ENCODE peak calls at places on chromosomes 7 and 10, in ten cellular contexts. One of them, this sample, is unnamed.

GRCh38 chr7:154953006-154953684 is 49.8 kb downstream of the PAXIP1 start:
- DNase-seq in IMR-90: peak; percentile 29
- DNase-seq in ovary: peak; percentile 35
- DNase-seq in transverse colon: peak; percentile 70
- DNase-seq in Peyer's patch: peak; percentile 78
- DNase-seq in sigmoid colon: no peak
- DNase-seq in heart left ventricle: peak; percentile 71
- DNase-seq in stomach: peak; percentile 71
- DNase-seq in tibial nerve: peak; percentile 45
- DNase-seq in upper lobe of left lung: no peak
- DNase-seq in this sample: peak; percentile 45

GRCh38 chr7:93980744-93981479 is 23.2 kb downstream of the BET1 start:
- DNase-seq in stomach: no peak
- DNase-seq in tibial nerve: no peak
- DNase-seq in IMR-90: peak; percentile 40
- DNase-seq in transverse colon: no peak
- DNase-seq in sigmoid colon: no peak
- DNase-seq in heart left ventricle: no peak
- DNase-seq in upper lobe of left lung: no peak
- DNase-seq in ovary: no peak
- DNase-seq in Peyer's patch: no peak
- DNase-seq in this sample: no peak

GRCh38 chr10:46552526-46553237 is 3.8 kb downstream of the GPRIN2 start:
- DNase-seq in transverse colon: peak; percentile 39
- DNase-seq in sigmoid colon: peak; percentile 57
- DNase-seq in ovary: no peak
- DNase-seq in upper lobe of left lung: no peak
- DNase-seq in Peyer's patch: peak; percentile 66
- DNase-seq in stomach: peak; percentile 24
- DNase-seq in heart left ventricle: peak; percentile 60
- DNase-seq in IMR-90: no peak
- DNase-seq in tibial nerve: peak; percentile 4
- DNase-seq in this sample: peak; percentile 8

GRCh38 chr7:158127241-158127640 is 460.4 kb downstream of the PTPRN2 start:
- DNase-seq in ovary: no peak
- DNase-seq in IMR-90: no peak
- DNase-seq in tibial nerve: no peak
- DNase-seq in sigmoid colon: peak; percentile 42
- DNase-seq in transverse colon: no peak
- DNase-seq in stomach: no peak
- DNase-seq in Peyer's patch: no peak
- DNase-seq in upper lobe of left lung: no peak
- DNase-seq in heart left ventricle: no peak
- DNase-seq in this sample: no peak

GRCh38 chr7:139644191-139644590 is 120.7 kb downstream of the CLEC2L start:
- DNase-seq in upper lobe of left lung: peak; percentile 43
- DNase-seq in Peyer's patch: no peak
- DNase-seq in IMR-90: no peak
- DNase-seq in tibial nerve: no peak
- DNase-seq in sigmoid colon: no peak
- DNase-seq in heart left ventricle: no peak
- DNase-seq in ovary: no peak
- DNase-seq in transverse colon: no peak
- DNase-seq in stomach: no peak
- DNase-seq in this sample: no peak

GRCh38 chr7:150325110-150325611 is 1.8 kb upstream of the ACTR3C start:
- DNase-seq in IMR-90: peak; percentile 17
- DNase-seq in ovary: peak; percentile 39
- DNase-seq in transverse colon: no peak
- DNase-seq in Peyer's patch: no peak
- DNase-seq in sigmoid colon: no peak
- DNase-seq in heart left ventricle: peak; percentile 63
- DNase-seq in stomach: no peak
- DNase-seq in upper lobe of left lung: peak; percentile 80
- DNase-seq in tibial nerve: no peak
- DNase-seq in this sample: no peak

GRCh38 chr10:23742368-23742767 is 303.5 kb downstream of the OTUD1 start:
- DNase-seq in heart left ventricle: no peak
- DNase-seq in stomach: no peak
- DNase-seq in ovary: no peak
- DNase-seq in tibial nerve: no peak
- DNase-seq in sigmoid colon: no peak
- DNase-seq in IMR-90: no peak
- DNase-seq in Peyer's patch: no peak
- DNase-seq in transverse colon: no peak
- DNase-seq in upper lobe of left lung: no peak
- DNase-seq in this sample: no peak

GRCh38 chr7:112484671-112485097 is 3.9 kb downstream of the LSMEM1 start:
- DNase-seq in Peyer's patch: no peak
- DNase-seq in ovary: no peak
- DNase-seq in stomach: no peak
- DNase-seq in heart left ventricle: no peak
- DNase-seq in transverse colon: no peak
- DNase-seq in tibial nerve: no peak
- DNase-seq in sigmoid colon: peak; percentile 75
- DNase-seq in upper lobe of left lung: no peak
- DNase-seq in IMR-90: peak; percentile 93
- DNase-seq in this sample: peak; percentile 26

GRCh38 chr7:98988641-98989040 is 110.3 kb downstream of the TRRAP start:
- DNase-seq in Peyer's patch: no peak
- DNase-seq in tibial nerve: no peak
- DNase-seq in heart left ventricle: no peak
- DNase-seq in stomach: no peak
- DNase-seq in ovary: no peak
- DNase-seq in IMR-90: no peak
- DNase-seq in upper lobe of left lung: no peak
- DNase-seq in sigmoid colon: peak; percentile 57
- DNase-seq in transverse colon: no peak
- DNase-seq in this sample: no peak

GRCh38 chr7:106057204-106057961 is 54.7 kb downstream of the SYPL1 start:
- DNase-seq in tibial nerve: no peak
- DNase-seq in Peyer's patch: no peak
- DNase-seq in sigmoid colon: peak; percentile 63
- DNase-seq in IMR-90: no peak
- DNase-seq in ovary: no peak
- DNase-seq in upper lobe of left lung: no peak
- DNase-seq in transverse colon: no peak
- DNase-seq in stomach: no peak
- DNase-seq in heart left ventricle: no peak
- DNase-seq in this sample: no peak

GRCh38 chr7:150784954-150785353 is 15.2 kb downstream of the TMEM176B start:
- DNase-seq in Peyer's patch: peak; percentile 61
- DNase-seq in tibial nerve: no peak
- DNase-seq in upper lobe of left lung: no peak
- DNase-seq in heart left ventricle: no peak
- DNase-seq in ovary: no peak
- DNase-seq in IMR-90: no peak
- DNase-seq in stomach: no peak
- DNase-seq in transverse colon: peak; percentile 62
- DNase-seq in sigmoid colon: no peak
- DNase-seq in this sample: no peak

GRCh38 chr7:107697246-107698044 is 36.8 kb downstream of the SLC26A4 start:
- DNase-seq in heart left ventricle: no peak
- DNase-seq in transverse colon: no peak
- DNase-seq in stomach: no peak
- DNase-seq in tibial nerve: no peak
- DNase-seq in IMR-90: no peak
- DNase-seq in upper lobe of left lung: no peak
- DNase-seq in ovary: no peak
- DNase-seq in Peyer's patch: no peak
- DNase-seq in sigmoid colon: no peak
- DNase-seq in this sample: no peak

GRCh38 chr7:76352193-76352592 is 6.6 kb downstream of the YWHAG start:
- DNase-seq in IMR-90: peak; percentile 56
- DNase-seq in ovary: no peak
- DNase-seq in transverse colon: no peak
- DNase-seq in heart left ventricle: no peak
- DNase-seq in sigmoid colon: peak; percentile 36
- DNase-seq in Peyer's patch: no peak
- DNase-seq in tibial nerve: no peak
- DNase-seq in upper lobe of left lung: no peak
- DNase-seq in stomach: no peak
- DNase-seq in this sample: peak; percentile 57

GRCh38 chr10:43707755-43708154 is 59.1 kb upstream of the ZNF32 start:
- DNase-seq in IMR-90: no peak
- DNase-seq in heart left ventricle: no peak
- DNase-seq in Peyer's patch: no peak
- DNase-seq in ovary: no peak
- DNase-seq in upper lobe of left lung: no peak
- DNase-seq in stomach: no peak
- DNase-seq in sigmoid colon: no peak
- DNase-seq in transverse colon: no peak
- DNase-seq in tibial nerve: no peak
- DNase-seq in this sample: no peak

DNA sequence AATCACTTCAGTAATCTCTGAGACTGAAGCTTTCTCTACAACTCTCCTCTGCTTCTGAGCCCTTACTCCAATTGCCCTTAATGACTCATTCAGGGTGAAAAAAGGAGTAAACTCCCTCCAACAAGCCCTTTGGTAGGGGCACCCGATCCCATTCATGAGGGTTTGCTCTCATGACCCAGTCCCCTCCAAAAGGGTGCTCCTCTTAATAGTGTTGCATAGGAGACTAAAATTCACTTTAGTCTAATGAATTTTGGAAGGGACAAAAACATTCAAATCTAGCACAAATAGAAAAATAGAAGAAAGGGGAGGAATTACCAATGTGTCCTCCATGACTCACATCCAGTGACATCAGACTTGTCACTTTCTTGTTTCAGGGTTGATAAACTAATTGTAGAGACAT is 66.2 kb upstream of the CCNY start:
- DNase-seq in ovary: no peak
- DNase-seq in stomach: no peak
- DNase-seq in tibial nerve: no peak
- DNase-seq in Peyer's patch: no peak
- DNase-seq in upper lobe of left lung: no peak
- DNase-seq in sigmoid colon: no peak
- DNase-seq in transverse colon: no peak
- DNase-seq in heart left ventricle: no peak
- DNase-seq in IMR-90: peak; percentile 19
- DNase-seq in this sample: no peak
- H3K27ac ChIP-seq in ovary: no peak overlapping the region
- H3K27ac ChIP-seq in stomach: no peak overlapping the region
- H3K27ac ChIP-seq in tibial nerve: no peak overlapping the region
- H3K27ac ChIP-seq in Peyer's patch: no peak overlapping the region
- H3K27ac ChIP-seq in upper lobe of left lung: no peak overlapping the region
- H3K27ac ChIP-seq in sigmoid colon: no peak overlapping the region
- H3K27ac ChIP-seq in transverse colon: no peak overlapping the region
- H3K27ac ChIP-seq in heart left ventricle: no peak overlapping the region
- H3K27ac ChIP-seq in IMR-90: no peak overlapping the region
- H3K27ac ChIP-seq in this sample: no peak overlapping the region

GRCh38 chr10:11256896-11257295 is 239.2 kb downstream of the CELF2 start:
- DNase-seq in upper lobe of left lung: no peak
- DNase-seq in stomach: no peak
- DNase-seq in ovary: no peak
- DNase-seq in Peyer's patch: no peak
- DNase-seq in heart left ventricle: no peak
- DNase-seq in IMR-90: no peak
- DNase-seq in transverse colon: no peak
- DNase-seq in sigmoid colon: no peak
- DNase-seq in tibial nerve: no peak
- DNase-seq in this sample: no peak

GRCh38 chr10:11250304-11250703 is 232.6 kb downstream of the CELF2 start:
- DNase-seq in heart left ventricle: no peak
- DNase-seq in Peyer's patch: no peak
- DNase-seq in stomach: no peak
- DNase-seq in sigmoid colon: no peak
- DNase-seq in tibial nerve: no peak
- DNase-seq in ovary: no peak
- DNase-seq in IMR-90: no peak
- DNase-seq in transverse colon: no peak
- DNase-seq in upper lobe of left lung: no peak
- DNase-seq in this sample: no peak

GRCh38 chr10:11255156-11255555 is 237.5 kb downstream of the CELF2 start:
- DNase-seq in heart left ventricle: no peak
- DNase-seq in tibial nerve: no peak
- DNase-seq in Peyer's patch: no peak
- DNase-seq in transverse colon: no peak
- DNase-seq in ovary: no peak
- DNase-seq in IMR-90: no peak
- DNase-seq in sigmoid colon: no peak
- DNase-seq in stomach: no peak
- DNase-seq in upper lobe of left lung: no peak
- DNase-seq in this sample: no peak

GRCh38 chr10:11255796-11256444 is 238.2 kb downstream of the CELF2 start:
- DNase-seq in tibial nerve: no peak
- DNase-seq in ovary: peak; percentile 71
- DNase-seq in stomach: no peak
- DNase-seq in Peyer's patch: no peak
- DNase-seq in heart left ventricle: no peak
- DNase-seq in IMR-90: no peak
- DNase-seq in upper lobe of left lung: no peak
- DNase-seq in sigmoid colon: no peak
- DNase-seq in transverse colon: no peak
- DNase-seq in this sample: no peak

GRCh38 chr10:11253397-11254002 is 235.8 kb downstream of the CELF2 start:
- DNase-seq in stomach: no peak
- DNase-seq in ovary: no peak
- DNase-seq in tibial nerve: no peak
- DNase-seq in heart left ventricle: no peak
- DNase-seq in Peyer's patch: no peak
- DNase-seq in sigmoid colon: no peak
- DNase-seq in upper lobe of left lung: no peak
- DNase-seq in IMR-90: no peak
- DNase-seq in transverse colon: no peak
- DNase-seq in this sample: no peak
- H3K36me3 ChIP-seq in stomach: peaks cover 10% of the 10 kb centered on the region
- H3K36me3 ChIP-seq in ovary: no peaks in the 10 kb centered on the region
- H3K36me3 ChIP-seq in tibial nerve: peaks cover 14% of the 10 kb centered on the region
- H3K36me3 ChIP-seq in heart left ventricle: peaks cover 26% of the 10 kb centered on the region
- H3K36me3 ChIP-seq in Peyer's patch: peaks cover 23% of the 10 kb centered on the region
- H3K36me3 ChIP-seq in sigmoid colon: peaks cover 19% of the 10 kb centered on the region
- H3K36me3 ChIP-seq in upper lobe of left lung: peaks cover 55% of the 10 kb centered on the region
- H3K36me3 ChIP-seq in IMR-90: no peaks in the 10 kb centered on the region
- H3K36me3 ChIP-seq in transverse colon: peaks cover 3% of the 10 kb centered on the region
- H3K36me3 ChIP-seq in this sample: no peaks in the 10 kb centered on the region

GRCh38 chr10:29166713-29167112 is 122.2 kb upstream of the LYZL1 start:
- DNase-seq in heart left ventricle: no peak
- DNase-seq in Peyer's patch: no peak
- DNase-seq in sigmoid colon: no peak
- DNase-seq in upper lobe of left lung: no peak
- DNase-seq in transverse colon: no peak
- DNase-seq in tibial nerve: no peak
- DNase-seq in stomach: no peak
- DNase-seq in ovary: no peak
- DNase-seq in IMR-90: no peak
- DNase-seq in this sample: no peak
- TF ChIP-seq POLR2A in heart left ventricle: no peak
- TF ChIP-seq POLR2A in Peyer's patch: no peak
- TF ChIP-seq POLR2A in sigmoid colon: no peak
- TF ChIP-seq POLR2A in upper lobe of left lung: no peak
- TF ChIP-seq POLR2A in transverse colon: no peak
- TF ChIP-seq POLR2A in tibial nerve: no peak
- TF ChIP-seq POLR2A in stomach: no peak
- TF ChIP-seq POLR2A in ovary: no peak
- TF ChIP-seq POLR2A in IMR-90: no peak
- TF ChIP-seq POLR2A in this sample: no peak

DNA sequence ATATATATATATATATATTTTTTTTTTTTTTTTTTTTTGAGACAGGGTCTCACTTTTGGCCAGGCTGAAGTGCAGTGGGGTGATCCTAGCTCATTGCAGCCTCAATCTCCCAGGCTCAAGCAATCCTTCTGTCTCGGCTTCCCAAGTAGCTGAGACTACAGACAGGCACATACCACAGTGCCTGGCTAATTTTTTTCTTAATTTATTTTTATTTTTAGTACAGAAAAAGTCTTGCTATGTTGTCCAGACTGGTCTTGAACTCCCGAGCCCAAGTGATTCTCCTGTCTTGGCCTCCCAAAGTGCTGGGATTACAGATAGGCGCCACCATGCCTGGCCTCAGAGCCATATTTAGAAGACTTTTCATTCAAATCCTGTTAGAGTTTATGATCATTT is 79.6 kb downstream of the PRTFDC1 start:
- DNase-seq in heart left ventricle: no peak
- DNase-seq in sigmoid colon: no peak
- DNase-seq in transverse colon: no peak
- DNase-seq in IMR-90: no peak
- DNase-seq in upper lobe of left lung: no peak
- DNase-seq in Peyer's patch: no peak
- DNase-seq in ovary: no peak
- DNase-seq in tibial nerve: no peak
- DNase-seq in stomach: no peak
- DNase-seq in this sample: no peak
- H3K27ac ChIP-seq in heart left ventricle: peak overlapping the region; percentile 25
- H3K27ac ChIP-seq in sigmoid colon: no peak overlapping the region
- H3K27ac ChIP-seq in transverse colon: no peak overlapping the region
- H3K27ac ChIP-seq in IMR-90: peak overlapping the region; percentile 42
- H3K27ac ChIP-seq in upper lobe of left lung: peak overlapping the region; percentile 52
- H3K27ac ChIP-seq in Peyer's patch: no peak overlapping the region
- H3K27ac ChIP-seq in ovary: no peak overlapping the region
- H3K27ac ChIP-seq in tibial nerve: peak overlapping the region; percentile 14
- H3K27ac ChIP-seq in stomach: no peak overlapping the region
- H3K27ac ChIP-seq in this sample: peak overlapping the region; percentile 48

This sample was measured in adrenal gland.